ENCODE peak calls at places on chromosomes 5 and 9, in ten cellular contexts. L is neural crest cell; E is AG10803; Q is Calu3; R is NCI-H1092 treated with DMSO at 0.1 percent for 48 hours; P is WTC11; J is stimulated activated CD4-positive, alpha-beta T cell treated with anti-CD3 and anti-CD28 coated beads, Interleukin-2, amount 100 ng/mL, for 24 hours; X is tibial artery; Z is endothelial cell; A is NCI-H774. W is an unnamed sample.

GRCh38 chr5:146079695-146080361 is 25.5 kb downstream of the PLAC8L1 start:
- DNase-seq in L (no peak), E (peak), Q (no peak), R (no peak), P (no peak), J (peak), X (no peak), Z (no peak), A (no peak), W (no peak)

GRCh38 chr5:102295534-102296228 is 403 bp downstream of the SLCO4C1 start:
- DNase-seq in L (no peak), E (no peak), Q (peak), R (no peak), P (peak), J (no peak), X (no peak), Z (peak), A (no peak), W (peak)

GRCh38 chr9:133864011-133864410 is 125.9 kb upstream of the SARDH start:
- DNase-seq in L (no peak), E (no peak), Q (no peak), R (no peak), P (no peak), J (no peak), X (no peak), Z (no peak), A (no peak), W (no peak)

GRCh38 chr9:114836769-114837168 is 30.9 kb upstream of the TNFSF15 start:
- DNase-seq in L (no peak), E (peak), Q (no peak), R (no peak), P (no peak), J (no peak), X (no peak), Z (no peak), A (no peak), W (no peak)

GRCh38 chr5:72378636-72379289 is 58.6 kb downstream of the PTCD2 start:
- DNase-seq in L (no peak), E (peak), Q (peak), R (peak), P (no peak), J (no peak), X (peak), Z (no peak), A (no peak), W (peak)

GRCh38 chr5:110063640-110064592 is 374.2 kb downstream of the MAN2A1 start:
- DNase-seq in L (no peak), E (peak), Q (no peak), R (no peak), P (no peak), J (no peak), X (no peak), Z (no peak), A (no peak), W (no peak)

GRCh38 chr5:59540366-59540765 is 353.2 kb downstream of the PDE4D start:
- DNase-seq in L (no peak), E (no peak), Q (no peak), R (peak), P (no peak), J (no peak), X (no peak), Z (no peak), A (peak), W (peak)

GRCh38 chr5:56291058-56291404 is 57.9 kb upstream of the ANKRD55 start:
- DNase-seq in L (no peak), E (no peak), Q (no peak), R (no peak), P (no peak), J (no peak), X (no peak), Z (no peak), A (no peak), W (no peak)

GRCh38 chr9:137665697-137666504 is 47.1 kb downstream of the EHMT1 start:
- DNase-seq in L (peak), E (peak), Q (no peak), R (no peak), P (peak), J (no peak), X (no peak), Z (no peak), A (no peak), W (no peak)

GRCh38 chr5:95908799-95909198 is 52.9 kb downstream of the ELL2 start:
- DNase-seq in L (no peak), E (no peak), Q (peak), R (no peak), P (no peak), J (no peak), X (no peak), Z (no peak), A (no peak), W (no peak)

GRCh38 chr9:100082786-100083185 is 16.0 kb downstream of the ERP44 start:
- DNase-seq in L (no peak), E (peak), Q (no peak), R (no peak), P (no peak), J (no peak), X (no peak), Z (no peak), A (no peak), W (no peak)

GRCh38 chr9:12604154-12604825 is 88.9 kb upstream of the TYRP1 start:
- DNase-seq in L (no peak), E (peak), Q (peak), R (no peak), P (no peak), J (no peak), X (no peak), Z (no peak), A (no peak), W (no peak)

GRCh38 chr5:117220730-117221129 is 646.1 kb upstream of the SEMA6A start:
- DNase-seq in L (no peak), E (no peak), Q (no peak), R (no peak), P (no peak), J (no peak), X (no peak), Z (no peak), A (no peak), W (no peak)

GRCh38 chr9:134757206-134757975 is 115.8 kb downstream of the COL5A1 start:
- DNase-seq in L (no peak), E (no peak), Q (no peak), R (no peak), P (no peak), J (no peak), X (no peak), Z (no peak), A (no peak), W (no peak)

GRCh38 chr5:158203256-158203655 is 344.3 kb upstream of the CLINT1 start:
- DNase-seq in L (no peak), E (no peak), Q (no peak), R (peak), P (no peak), J (no peak), X (no peak), Z (no peak), A (no peak), W (peak)